ENCODE peak calls at places on chromosome 15, in ten cellular contexts. One of them, this sample, is unnamed.

GRCh38 chr15:66841953-66842681 is 140.1 kb downstream of the SMAD6 start:
- DNase-seq in GM03348: peak; percentile 94
- DNase-seq in fibroblast of gingiva: peak; percentile 92
- DNase-seq in stimulated activated naive CD8-positive, alpha-beta T cell treated with anti-CD3 and anti-CD28 coated beads, Interleukin-15, amount 100 ng/mL, for 72 hours: no peak
- DNase-seq in epithelial cell of prostate: peak; percentile 43
- DNase-seq in ELF-1: peak; percentile 90
- DNase-seq in AG20443: peak; percentile 94
- DNase-seq in A549: peak; percentile 68
- DNase-seq in activated T-helper 1 cell treated with anti-CD3 and anti-CD28 coated beads, Interleukin-2, amount 50 U/mL, for 16 hours: no peak
- DNase-seq in astrocyte: peak; percentile 83
- DNase-seq in this sample: no peak

GRCh38 chr15:22980189-22981136 is at the start of gene CYFIP1:
- DNase-seq in GM03348: peak; percentile 99
- DNase-seq in fibroblast of gingiva: peak; percentile 82
- DNase-seq in stimulated activated naive CD8-positive, alpha-beta T cell treated with anti-CD3 and anti-CD28 coated beads, Interleukin-15, amount 100 ng/mL, for 72 hours: peak; percentile 20
- DNase-seq in epithelial cell of prostate: peak; percentile 34
- DNase-seq in ELF-1: peak; percentile 77
- DNase-seq in AG20443: peak; percentile 99
- DNase-seq in A549: peak; percentile 84
- DNase-seq in activated T-helper 1 cell treated with anti-CD3 and anti-CD28 coated beads, Interleukin-2, amount 50 U/mL, for 16 hours: no peak
- DNase-seq in astrocyte: peak; percentile 78
- DNase-seq in this sample: peak; percentile 20

GRCh38 chr15:65413051-65413759 is 9.5 kb downstream of the IGDCC4 start:
- DNase-seq in GM03348: no peak
- DNase-seq in fibroblast of gingiva: no peak
- DNase-seq in stimulated activated naive CD8-positive, alpha-beta T cell treated with anti-CD3 and anti-CD28 coated beads, Interleukin-15, amount 100 ng/mL, for 72 hours: no peak
- DNase-seq in epithelial cell of prostate: no peak
- DNase-seq in ELF-1: peak; percentile 48
- DNase-seq in AG20443: no peak
- DNase-seq in A549: no peak
- DNase-seq in activated T-helper 1 cell treated with anti-CD3 and anti-CD28 coated beads, Interleukin-2, amount 50 U/mL, for 16 hours: no peak
- DNase-seq in astrocyte: no peak
- DNase-seq in this sample: no peak

GRCh38 chr15:39014682-39015081 is 450.1 kb upstream of the RASGRP1 start:
- DNase-seq in GM03348: no peak
- DNase-seq in fibroblast of gingiva: no peak
- DNase-seq in stimulated activated naive CD8-positive, alpha-beta T cell treated with anti-CD3 and anti-CD28 coated beads, Interleukin-15, amount 100 ng/mL, for 72 hours: no peak
- DNase-seq in epithelial cell of prostate: no peak
- DNase-seq in ELF-1: no peak
- DNase-seq in AG20443: no peak
- DNase-seq in A549: no peak
- DNase-seq in activated T-helper 1 cell treated with anti-CD3 and anti-CD28 coated beads, Interleukin-2, amount 50 U/mL, for 16 hours: no peak
- DNase-seq in astrocyte: no peak
- DNase-seq in this sample: no peak

GRCh38 chr15:28184166-28184565 is 85.1 kb upstream of the OCA2 start:
- DNase-seq in GM03348: peak; percentile 50
- DNase-seq in fibroblast of gingiva: no peak
- DNase-seq in stimulated activated naive CD8-positive, alpha-beta T cell treated with anti-CD3 and anti-CD28 coated beads, Interleukin-15, amount 100 ng/mL, for 72 hours: no peak
- DNase-seq in epithelial cell of prostate: no peak
- DNase-seq in ELF-1: no peak
- DNase-seq in AG20443: peak; percentile 58
- DNase-seq in A549: no peak
- DNase-seq in activated T-helper 1 cell treated with anti-CD3 and anti-CD28 coated beads, Interleukin-2, amount 50 U/mL, for 16 hours: no peak
- DNase-seq in astrocyte: peak; percentile 8
- DNase-seq in this sample: no peak

GRCh38 chr15:36407647-36408046 is 171.8 kb upstream of the CDIN1 start:
- DNase-seq in GM03348: peak; percentile 74
- DNase-seq in fibroblast of gingiva: peak; percentile 64
- DNase-seq in stimulated activated naive CD8-positive, alpha-beta T cell treated with anti-CD3 and anti-CD28 coated beads, Interleukin-15, amount 100 ng/mL, for 72 hours: no peak
- DNase-seq in epithelial cell of prostate: no peak
- DNase-seq in ELF-1: no peak
- DNase-seq in AG20443: peak; percentile 71
- DNase-seq in A549: no peak
- DNase-seq in activated T-helper 1 cell treated with anti-CD3 and anti-CD28 coated beads, Interleukin-2, amount 50 U/mL, for 16 hours: no peak
- DNase-seq in astrocyte: peak; percentile 74
- DNase-seq in this sample: no peak

GRCh38 chr15:79644091-79644490 is 212.0 kb downstream of the MINAR1 start:
- DNase-seq in GM03348: peak; percentile 45
- DNase-seq in fibroblast of gingiva: peak; percentile 38
- DNase-seq in stimulated activated naive CD8-positive, alpha-beta T cell treated with anti-CD3 and anti-CD28 coated beads, Interleukin-15, amount 100 ng/mL, for 72 hours: no peak
- DNase-seq in epithelial cell of prostate: no peak
- DNase-seq in ELF-1: no peak
- DNase-seq in AG20443: peak; percentile 62
- DNase-seq in A549: peak; percentile 57
- DNase-seq in activated T-helper 1 cell treated with anti-CD3 and anti-CD28 coated beads, Interleukin-2, amount 50 U/mL, for 16 hours: no peak
- DNase-seq in astrocyte: peak; percentile 76
- DNase-seq in this sample: no peak

GRCh38 chr15:93072011-93072410 is 17.0 kb downstream of the RGMA start:
- DNase-seq in GM03348: peak; percentile 80
- DNase-seq in fibroblast of gingiva: peak; percentile 85
- DNase-seq in stimulated activated naive CD8-positive, alpha-beta T cell treated with anti-CD3 and anti-CD28 coated beads, Interleukin-15, amount 100 ng/mL, for 72 hours: no peak
- DNase-seq in epithelial cell of prostate: no peak
- DNase-seq in ELF-1: no peak
- DNase-seq in AG20443: peak; percentile 66
- DNase-seq in A549: no peak
- DNase-seq in activated T-helper 1 cell treated with anti-CD3 and anti-CD28 coated beads, Interleukin-2, amount 50 U/mL, for 16 hours: no peak
- DNase-seq in astrocyte: peak; percentile 27
- DNase-seq in this sample: no peak

GRCh38 chr15:84826369-84826823 is 9.2 kb downstream of the ALPK3 start:
- DNase-seq in GM03348: peak; percentile 59
- DNase-seq in fibroblast of gingiva: peak; percentile 26
- DNase-seq in stimulated activated naive CD8-positive, alpha-beta T cell treated with anti-CD3 and anti-CD28 coated beads, Interleukin-15, amount 100 ng/mL, for 72 hours: no peak
- DNase-seq in epithelial cell of prostate: no peak
- DNase-seq in ELF-1: peak; percentile 71
- DNase-seq in AG20443: peak; percentile 77
- DNase-seq in A549: peak; percentile 74
- DNase-seq in activated T-helper 1 cell treated with anti-CD3 and anti-CD28 coated beads, Interleukin-2, amount 50 U/mL, for 16 hours: no peak
- DNase-seq in astrocyte: no peak
- DNase-seq in this sample: no peak

GRCh38 chr15:60784855-60785254 is 305.9 kb upstream of the ICE2 start:
- DNase-seq in GM03348: no peak
- DNase-seq in fibroblast of gingiva: no peak
- DNase-seq in stimulated activated naive CD8-positive, alpha-beta T cell treated with anti-CD3 and anti-CD28 coated beads, Interleukin-15, amount 100 ng/mL, for 72 hours: no peak
- DNase-seq in epithelial cell of prostate: no peak
- DNase-seq in ELF-1: no peak
- DNase-seq in AG20443: no peak
- DNase-seq in A549: no peak
- DNase-seq in activated T-helper 1 cell treated with anti-CD3 and anti-CD28 coated beads, Interleukin-2, amount 50 U/mL, for 16 hours: no peak
- DNase-seq in astrocyte: no peak
- DNase-seq in this sample: no peak

GRCh38 chr15:31442203-31443090 is 115.8 kb downstream of the KLF13 start:
- DNase-seq in GM03348: peak; percentile 77
- DNase-seq in fibroblast of gingiva: peak; percentile 88
- DNase-seq in stimulated activated naive CD8-positive, alpha-beta T cell treated with anti-CD3 and anti-CD28 coated beads, Interleukin-15, amount 100 ng/mL, for 72 hours: no peak
- DNase-seq in epithelial cell of prostate: peak; percentile 66
- DNase-seq in ELF-1: peak; percentile 41
- DNase-seq in AG20443: peak; percentile 79
- DNase-seq in A549: peak; percentile 52
- DNase-seq in activated T-helper 1 cell treated with anti-CD3 and anti-CD28 coated beads, Interleukin-2, amount 50 U/mL, for 16 hours: no peak
- DNase-seq in astrocyte: peak; percentile 88
- DNase-seq in this sample: no peak

GRCh38 chr15:86021281-86022264 is 58.1 kb upstream of the AGBL1 start:
- DNase-seq in GM03348: no peak
- DNase-seq in fibroblast of gingiva: no peak
- DNase-seq in stimulated activated naive CD8-positive, alpha-beta T cell treated with anti-CD3 and anti-CD28 coated beads, Interleukin-15, amount 100 ng/mL, for 72 hours: no peak
- DNase-seq in epithelial cell of prostate: no peak
- DNase-seq in ELF-1: no peak
- DNase-seq in AG20443: no peak
- DNase-seq in A549: peak; percentile 24
- DNase-seq in activated T-helper 1 cell treated with anti-CD3 and anti-CD28 coated beads, Interleukin-2, amount 50 U/mL, for 16 hours: no peak
- DNase-seq in astrocyte: peak; percentile 53
- DNase-seq in this sample: no peak

GRCh38 chr15:80854104-80854503 is 74.9 kb downstream of the CEMIP start:
- DNase-seq in GM03348: no peak
- DNase-seq in fibroblast of gingiva: no peak
- DNase-seq in stimulated activated naive CD8-positive, alpha-beta T cell treated with anti-CD3 and anti-CD28 coated beads, Interleukin-15, amount 100 ng/mL, for 72 hours: no peak
- DNase-seq in epithelial cell of prostate: no peak
- DNase-seq in ELF-1: peak; percentile 59
- DNase-seq in AG20443: no peak
- DNase-seq in A549: no peak
- DNase-seq in activated T-helper 1 cell treated with anti-CD3 and anti-CD28 coated beads, Interleukin-2, amount 50 U/mL, for 16 hours: no peak
- DNase-seq in astrocyte: no peak
- DNase-seq in this sample: no peak

GRCh38 chr15:26686547-26687187 is 86.2 kb downstream of the GABRB3 start:
- DNase-seq in GM03348: no peak
- DNase-seq in fibroblast of gingiva: no peak
- DNase-seq in stimulated activated naive CD8-positive, alpha-beta T cell treated with anti-CD3 and anti-CD28 coated beads, Interleukin-15, amount 100 ng/mL, for 72 hours: no peak
- DNase-seq in epithelial cell of prostate: no peak
- DNase-seq in ELF-1: no peak
- DNase-seq in AG20443: no peak
- DNase-seq in A549: no peak
- DNase-seq in activated T-helper 1 cell treated with anti-CD3 and anti-CD28 coated beads, Interleukin-2, amount 50 U/mL, for 16 hours: no peak
- DNase-seq in astrocyte: no peak
- DNase-seq in this sample: no peak

GRCh38 chr15:73965094-73965729 is 26.9 kb downstream of the STOML1 start:
- DNase-seq in GM03348: no peak
- DNase-seq in fibroblast of gingiva: no peak
- DNase-seq in stimulated activated naive CD8-positive, alpha-beta T cell treated with anti-CD3 and anti-CD28 coated beads, Interleukin-15, amount 100 ng/mL, for 72 hours: peak; percentile 42
- DNase-seq in epithelial cell of prostate: no peak
- DNase-seq in ELF-1: peak; percentile 90
- DNase-seq in AG20443: peak; percentile 5
- DNase-seq in A549: no peak
- DNase-seq in activated T-helper 1 cell treated with anti-CD3 and anti-CD28 coated beads, Interleukin-2, amount 50 U/mL, for 16 hours: peak; percentile 22
- DNase-seq in astrocyte: no peak
- DNase-seq in this sample: no peak

GRCh38 chr15:67782592-67782991 is 42.7 kb upstream of the SKOR1 start:
- DNase-seq in GM03348: no peak
- DNase-seq in fibroblast of gingiva: no peak
- DNase-seq in stimulated activated naive CD8-positive, alpha-beta T cell treated with anti-CD3 and anti-CD28 coated beads, Interleukin-15, amount 100 ng/mL, for 72 hours: no peak
- DNase-seq in epithelial cell of prostate: no peak
- DNase-seq in ELF-1: peak; percentile 51
- DNase-seq in AG20443: no peak
- DNase-seq in A549: no peak
- DNase-seq in activated T-helper 1 cell treated with anti-CD3 and anti-CD28 coated beads, Interleukin-2, amount 50 U/mL, for 16 hours: no peak
- DNase-seq in astrocyte: no peak
- DNase-seq in this sample: no peak

GRCh38 chr15:40901053-40901443 is 6.8 kb downstream of the VPS18 start:
- DNase-seq in GM03348: no peak
- DNase-seq in fibroblast of gingiva: no peak
- DNase-seq in stimulated activated naive CD8-positive, alpha-beta T cell treated with anti-CD3 and anti-CD28 coated beads, Interleukin-15, amount 100 ng/mL, for 72 hours: no peak
- DNase-seq in epithelial cell of prostate: no peak
- DNase-seq in ELF-1: no peak
- DNase-seq in AG20443: no peak
- DNase-seq in A549: no peak
- DNase-seq in activated T-helper 1 cell treated with anti-CD3 and anti-CD28 coated beads, Interleukin-2, amount 50 U/mL, for 16 hours: no peak
- DNase-seq in astrocyte: no peak
- DNase-seq in this sample: no peak

GRCh38 chr15:87851497-87851896 is 405.0 kb downstream of the NTRK3 start:
- DNase-seq in GM03348: no peak
- DNase-seq in fibroblast of gingiva: no peak
- DNase-seq in stimulated activated naive CD8-positive, alpha-beta T cell treated with anti-CD3 and anti-CD28 coated beads, Interleukin-15, amount 100 ng/mL, for 72 hours: no peak
- DNase-seq in epithelial cell of prostate: no peak
- DNase-seq in ELF-1: no peak
- DNase-seq in AG20443: no peak
- DNase-seq in A549: no peak
- DNase-seq in activated T-helper 1 cell treated with anti-CD3 and anti-CD28 coated beads, Interleukin-2, amount 50 U/mL, for 16 hours: no peak
- DNase-seq in astrocyte: no peak
- DNase-seq in this sample: no peak

GRCh38 chr15:64070965-64071851 is 22.4 kb downstream of the CIAO2A start:
- DNase-seq in GM03348: peak; percentile 83
- DNase-seq in fibroblast of gingiva: peak; percentile 89
- DNase-seq in stimulated activated naive CD8-positive, alpha-beta T cell treated with anti-CD3 and anti-CD28 coated beads, Interleukin-15, amount 100 ng/mL, for 72 hours: no peak
- DNase-seq in epithelial cell of prostate: peak; percentile 43
- DNase-seq in ELF-1: no peak
- DNase-seq in AG20443: peak; percentile 88
- DNase-seq in A549: peak; percentile 71
- DNase-seq in activated T-helper 1 cell treated with anti-CD3 and anti-CD28 coated beads, Interleukin-2, amount 50 U/mL, for 16 hours: no peak
- DNase-seq in astrocyte: peak; percentile 80
- DNase-seq in this sample: no peak

GRCh38 chr15:66558271-66558670 is 7.5 kb downstream of the LCTL start:
- DNase-seq in GM03348: no peak
- DNase-seq in fibroblast of gingiva: no peak
- DNase-seq in stimulated activated naive CD8-positive, alpha-beta T cell treated with anti-CD3 and anti-CD28 coated beads, Interleukin-15, amount 100 ng/mL, for 72 hours: no peak
- DNase-seq in epithelial cell of prostate: no peak
- DNase-seq in ELF-1: no peak
- DNase-seq in AG20443: no peak
- DNase-seq in A549: no peak
- DNase-seq in activated T-helper 1 cell treated with anti-CD3 and anti-CD28 coated beads, Interleukin-2, amount 50 U/mL, for 16 hours: no peak
- DNase-seq in astrocyte: no peak
- DNase-seq in this sample: no peak

GRCh38 chr15:80152896-80153876 is at the start of gene FAH:
- DNase-seq in GM03348: peak; percentile 47
- DNase-seq in fibroblast of gingiva: peak; percentile 59
- DNase-seq in stimulated activated naive CD8-positive, alpha-beta T cell treated with anti-CD3 and anti-CD28 coated beads, Interleukin-15, amount 100 ng/mL, for 72 hours: peak; percentile 48
- DNase-seq in epithelial cell of prostate: no peak
- DNase-seq in ELF-1: peak; percentile 57
- DNase-seq in AG20443: peak; percentile 43
- DNase-seq in A549: no peak
- DNase-seq in activated T-helper 1 cell treated with anti-CD3 and anti-CD28 coated beads, Interleukin-2, amount 50 U/mL, for 16 hours: peak; percentile 15
- DNase-seq in astrocyte: peak; percentile 48
- DNase-seq in this sample: no peak

GRCh38 chr15:65884511-65884910 is 15.2 kb downstream of the RAB11A start:
- DNase-seq in GM03348: no peak
- DNase-seq in fibroblast of gingiva: no peak
- DNase-seq in stimulated activated naive CD8-positive, alpha-beta T cell treated with anti-CD3 and anti-CD28 coated beads, Interleukin-15, amount 100 ng/mL, for 72 hours: no peak
- DNase-seq in epithelial cell of prostate: no peak
- DNase-seq in ELF-1: no peak
- DNase-seq in AG20443: no peak
- DNase-seq in A549: no peak
- DNase-seq in activated T-helper 1 cell treated with anti-CD3 and anti-CD28 coated beads, Interleukin-2, amount 50 U/mL, for 16 hours: no peak
- DNase-seq in astrocyte: no peak
- DNase-seq in this sample: no peak

GRCh38 chr15:79967331-79968182 is 3.4 kb downstream of the BCL2A1 start:
- DNase-seq in GM03348: no peak
- DNase-seq in fibroblast of gingiva: no peak
- DNase-seq in stimulated activated naive CD8-positive, alpha-beta T cell treated with anti-CD3 and anti-CD28 coated beads, Interleukin-15, amount 100 ng/mL, for 72 hours: peak; percentile 30
- DNase-seq in epithelial cell of prostate: no peak
- DNase-seq in ELF-1: no peak
- DNase-seq in AG20443: no peak
- DNase-seq in A549: no peak
- DNase-seq in activated T-helper 1 cell treated with anti-CD3 and anti-CD28 coated beads, Interleukin-2, amount 50 U/mL, for 16 hours: no peak
- DNase-seq in astrocyte: peak; percentile 16
- DNase-seq in this sample: no peak

GRCh38 chr15:60476713-60477112 is 2.2 kb downstream of the ICE2 start:
- DNase-seq in GM03348: peak; percentile 51
- DNase-seq in fibroblast of gingiva: peak; percentile 45
- DNase-seq in stimulated activated naive CD8-positive, alpha-beta T cell treated with anti-CD3 and anti-CD28 coated beads, Interleukin-15, amount 100 ng/mL, for 72 hours: no peak
- DNase-seq in epithelial cell of prostate: no peak
- DNase-seq in ELF-1: no peak
- DNase-seq in AG20443: peak; percentile 20
- DNase-seq in A549: no peak
- DNase-seq in activated T-helper 1 cell treated with anti-CD3 and anti-CD28 coated beads, Interleukin-2, amount 50 U/mL, for 16 hours: no peak
- DNase-seq in astrocyte: peak; percentile 75
- DNase-seq in this sample: no peak

GRCh38 chr15:99966815-99967214 is 233.6 kb upstream of the LYSMD4 start:
- DNase-seq in GM03348: no peak
- DNase-seq in fibroblast of gingiva: no peak
- DNase-seq in stimulated activated naive CD8-positive, alpha-beta T cell treated with anti-CD3 and anti-CD28 coated beads, Interleukin-15, amount 100 ng/mL, for 72 hours: no peak
- DNase-seq in epithelial cell of prostate: no peak
- DNase-seq in ELF-1: no peak
- DNase-seq in AG20443: no peak
- DNase-seq in A549: no peak
- DNase-seq in activated T-helper 1 cell treated with anti-CD3 and anti-CD28 coated beads, Interleukin-2, amount 50 U/mL, for 16 hours: no peak
- DNase-seq in astrocyte: no peak
- DNase-seq in this sample: no peak

This sample was measured in stimulated activated naive B cell treated with anti-CD40 and anti-IgM and Interleukin-4, amounts not matched to agents 10 μg/mL and 1 μg/mL and 100 μg/mL, for 72 hours.